ENCODE peak calls at places on chromosomes 5 and 9, in five cellular contexts. L is H54; Y is MCF 10A; J is activated T-cell treated with anti-CD3 and anti-CD28 coated beads, Interleukin-2, amount 50 U/mL, for 72 hours; M is T-helper 1 cell. E is an unnamed sample.
A peak's percentile ranks its signal among the peaks of the same experiment; 100 is the strongest.

GRCh38 chr5:167228134-167228533 is 1063.3 kb upstream of the WWC1 start:
- DNase-seq in J (no peak), L (no peak), M (no peak), Y (no peak), E (no peak)

GRCh38 chr9:6428940-6429889 is 16.2 kb downstream of the UHRF2 start:
- DNase-seq in M (no peak), L (no peak), Y (no peak), J (no peak), E (no peak)

GRCh38 chr9:114392749-114393112 is 4.9 kb upstream of the AKNA start:
- DNase-seq in Y (no peak), L (no peak), M (no peak), J (no peak), E (no peak)

GRCh38 chr9:128575469-128575868 is 23.1 kb downstream of the SPTAN1 start:
- DNase-seq in M (no peak), Y (no peak), L (no peak), J (no peak), E (no peak)

GRCh38 chr9:88387035-88387732 is 1.1 kb upstream of the SPIN1 start:
- DNase-seq in J (peak; percentile 26), Y (peak; percentile 49), M (no peak), L (no peak), E (no peak)

GRCh38 chr9:20427359-20427758 is 194.9 kb downstream of the MLLT3 start:
- DNase-seq in L (no peak), J (no peak), M (no peak), Y (no peak), E (no peak)

GRCh38 chr9:79224672-79225433 is 346.9 kb upstream of the TLE4 start:
- DNase-seq in Y (peak; percentile 96), L (no peak), M (no peak), J (no peak), E (no peak)

GRCh38 chr5:180633283-180634177 is 15.9 kb downstream of the FLT4 start:
- DNase-seq in L (no peak), J (no peak), M (no peak), Y (no peak), E (no peak)

GRCh38 chr5:75057551-75057950 is 5.2 kb upstream of the GCNT4 start:
- DNase-seq in L (no peak), J (no peak), Y (no peak), M (no peak), E (no peak)

GRCh38 chr5:127820910-127821553 is 117.8 kb downstream of the CCDC192 start:
- DNase-seq in J (no peak), L (no peak), Y (no peak), M (no peak), E (no peak)

GRCh38 chr9:96487949-96488348 is 38.0 kb downstream of the HABP4 start:
- DNase-seq in M (no peak), J (no peak), L (no peak), Y (no peak), E (no peak)

GRCh38 chr9:29039258-29039657 is 1466.0 kb upstream of the C9orf72 start:
- DNase-seq in J (no peak), M (no peak), Y (peak; percentile 42), L (no peak), E (no peak)

GRCh38 chr5:180910735-180911134 is 11.8 kb downstream of the BTNL8 start:
- DNase-seq in M (no peak), Y (no peak), J (no peak), L (no peak), E (no peak)

GRCh38 chr9:5886114-5886939 is 4.4 kb upstream of the MLANA start:
- DNase-seq in L (peak; percentile 73), Y (peak; percentile 78), J (peak; percentile 85), M (peak; percentile 57), E (peak; percentile 51)

GRCh38 chr5:145936401-145937131 is at the start of gene SH3RF2:
- DNase-seq in J (peak; percentile 71), M (no peak), L (peak; percentile 57), Y (peak; percentile 94), E (no peak)

GRCh38 chr5:130289132-130290088 is 385.1 kb downstream of the CHSY3 start:
- DNase-seq in L (peak; percentile 27), Y (peak; percentile 88), M (no peak), J (no peak), E (no peak)

GRCh38 chr5:17441351-17441750 is 56.7 kb upstream of the TAF11L2 start:
- DNase-seq in Y (peak; percentile 31), M (no peak), J (no peak), L (peak; percentile 22), E (no peak)

GRCh38 chr9:129242191-129242953 is 64.3 kb upstream of the IER5L start:
- DNase-seq in M (no peak), Y (no peak), J (no peak), L (no peak), E (no peak)

GRCh38 chr9:137221477-137222111 is 446 bp downstream of the RNF208 start:
- DNase-seq in L (no peak), Y (no peak), J (peak; percentile 29), M (no peak), E (no peak)

GRCh38 chr9:72292874-72293607 is 72.0 kb downstream of the ZFAND5 start:
- DNase-seq in M (no peak), Y (peak; percentile 89), L (no peak), J (no peak), E (no peak)

GRCh38 chr9:94874316-94874715 is 147.8 kb downstream of the AOPEP start:
- DNase-seq in Y (peak; percentile 56), J (no peak), L (no peak), M (no peak), E (no peak)

GRCh38 chr5:157193699-157194424 is 13.2 kb downstream of the ITK start:
- DNase-seq in M (no peak), L (no peak), J (no peak), Y (no peak), E (peak; percentile 18)

GRCh38 chr5:169547508-169547907 is 36.1 kb upstream of the SPDL1 start:
- DNase-seq in L (no peak), Y (no peak), J (no peak), M (no peak), E (no peak)

GRCh38 chr9:2620876-2621677 is 510 bp upstream of the VLDLR start:
- DNase-seq in L (peak; percentile 79), J (peak; percentile 85), Y (peak; percentile 61), M (no peak), E (no peak)

GRCh38 chr5:1103505-1104326 is 8.1 kb downstream of the SLC12A7 start:
- DNase-seq in M (no peak), L (no peak), Y (no peak), J (no peak), E (peak; percentile 9)

GRCh38 chr5:1636981-1637638 is 113.3 kb upstream of the LPCAT1 start:
- DNase-seq in M (no peak), J (no peak), Y (no peak), L (no peak), E (no peak)

GRCh38 chr5:149348463-149348862 is 3.2 kb downstream of the GRPEL2 start:
- DNase-seq in Y (no peak), J (no peak), L (no peak), M (no peak), E (no peak)

GRCh38 chr5:64707191-64707590 is 16.9 kb downstream of the SHISAL2B start:
- DNase-seq in Y (no peak), M (no peak), L (no peak), J (no peak), E (no peak)

GRCh38 chr5:160260881-160261815 is 31.8 kb downstream of the FABP6 start:
- DNase-seq in Y (no peak), L (no peak), J (no peak), M (no peak), E (no peak)

GRCh38 chr9:76526026-76526425 is 67.0 kb downstream of the GCNT1 start:
- DNase-seq in M (no peak), J (no peak), Y (no peak), L (no peak), E (no peak)

GRCh38 chr5:6488021-6488420 is 39.4 kb downstream of the UBE2QL1 start:
- DNase-seq in J (no peak), M (no peak), Y (no peak), L (no peak), E (no peak)

GRCh38 chr5:59423021-59423420 is 470.5 kb downstream of the PDE4D start:
- DNase-seq in Y (no peak), L (no peak), J (no peak), M (no peak), E (no peak)

GRCh38 chr5:96885518-96886338 is 9.4 kb downstream of the ERAP2 start:
- DNase-seq in J (peak; percentile 24), Y (no peak), L (no peak), M (no peak), E (no peak)

GRCh38 chr9:13568851-13569618 is 289.5 kb upstream of the MPDZ start:
- DNase-seq in Y (no peak), M (no peak), J (no peak), L (no peak), E (no peak)

GRCh38 chr9:111232997-111233790 is 96.8 kb downstream of the OR2K2 start:
- DNase-seq in Y (peak; percentile 23), M (no peak), J (no peak), L (peak; percentile 15), E (no peak)